ENCODE peak calls at places on chromosome 9, in six cellular contexts. U is coronary artery, N is A549, X is AG09309, B is ovary, A is uterus. M is an unnamed sample.

GRCh38 chr9:94823710-94824109 is 97.2 kb downstream of the AOPEP start:
- DNase-seq in U (no peak), N (no peak), X (no peak), B (no peak), A (no peak), M (no peak)

GRCh38 chr9:16119261-16119660 is 566.4 kb downstream of the CCDC171 start:
- DNase-seq in U (no peak), N (no peak), X (no peak), B (no peak), A (no peak), M (no peak)

GRCh38 chr9:92615790-92616189 is 54.1 kb downstream of the IPPK start:
- DNase-seq in U (peak; percentile 55), N (no peak), X (no peak), B (no peak), A (no peak), M (no peak)

GRCh38 chr9:69888876-69889585 is 68.4 kb downstream of the CFAP95 start:
- DNase-seq in U (no peak), N (no peak), X (no peak), B (no peak), A (no peak), M (no peak)

GRCh38 chr9:77926314-77926959 is 105.2 kb downstream of the GNAQ start:
- DNase-seq in U (no peak), N (peak; percentile 31), X (peak; percentile 52), B (no peak), A (no peak), M (peak; percentile 42)

GRCh38 chr9:96382175-96382574 is 1.3 kb downstream of the SLC35D2 start:
- DNase-seq in U (no peak), N (no peak), X (no peak), B (no peak), A (no peak), M (no peak)

GRCh38 chr9:16335788-16336580 is 534.5 kb downstream of the BNC2 start:
- DNase-seq in U (peak; percentile 88), N (peak; percentile 97), X (peak; percentile 98), B (peak; percentile 87), A (peak; percentile 76), M (peak; percentile 97)

GRCh38 chr9:109953813-109954489 is 174.0 kb downstream of the PALM2AKAP2 start:
- DNase-seq in U (no peak), N (peak; percentile 4), X (no peak), B (no peak), A (no peak), M (no peak)

GRCh38 chr9:3769646-3770045 is 243.8 kb upstream of the RFX3 start:
- DNase-seq in U (no peak), N (no peak), X (no peak), B (no peak), A (no peak), M (no peak)

GRCh38 chr9:4904322-4905134 is 80.5 kb upstream of the JAK2 start:
- DNase-seq in U (no peak), N (peak; percentile 61), X (peak; percentile 89), B (no peak), A (no peak), M (no peak)

GRCh38 chr9:14525840-14526239 is 167.4 kb downstream of the ZDHHC21 start:
- DNase-seq in U (no peak), N (no peak), X (no peak), B (no peak), A (no peak), M (no peak)

GRCh38 chr9:107637421-107638420 is 148.2 kb upstream of the KLF4 start:
- DNase-seq in U (peak; percentile 98), N (peak; percentile 50), X (peak; percentile 96), B (peak; percentile 94), A (peak; percentile 94), M (no peak)

GRCh38 chr9:127121628-127122175 is 733 bp downstream of the ANGPTL2 start:
- DNase-seq in U (peak; percentile 75), N (no peak), X (no peak), B (peak; percentile 61), A (no peak), M (no peak)

GRCh38 chr9:70773579-70773978 is 347.8 kb downstream of the TRPM3 start:
- DNase-seq in U (no peak), N (no peak), X (no peak), B (no peak), A (no peak), M (no peak)

GRCh38 chr9:127977877-127978647 is 2.7 kb downstream of the EEIG1 start:
- DNase-seq in U (peak; percentile 94), N (peak; percentile 65), X (peak; percentile 66), B (peak; percentile 87), A (peak; percentile 83), M (no peak)

DNA sequence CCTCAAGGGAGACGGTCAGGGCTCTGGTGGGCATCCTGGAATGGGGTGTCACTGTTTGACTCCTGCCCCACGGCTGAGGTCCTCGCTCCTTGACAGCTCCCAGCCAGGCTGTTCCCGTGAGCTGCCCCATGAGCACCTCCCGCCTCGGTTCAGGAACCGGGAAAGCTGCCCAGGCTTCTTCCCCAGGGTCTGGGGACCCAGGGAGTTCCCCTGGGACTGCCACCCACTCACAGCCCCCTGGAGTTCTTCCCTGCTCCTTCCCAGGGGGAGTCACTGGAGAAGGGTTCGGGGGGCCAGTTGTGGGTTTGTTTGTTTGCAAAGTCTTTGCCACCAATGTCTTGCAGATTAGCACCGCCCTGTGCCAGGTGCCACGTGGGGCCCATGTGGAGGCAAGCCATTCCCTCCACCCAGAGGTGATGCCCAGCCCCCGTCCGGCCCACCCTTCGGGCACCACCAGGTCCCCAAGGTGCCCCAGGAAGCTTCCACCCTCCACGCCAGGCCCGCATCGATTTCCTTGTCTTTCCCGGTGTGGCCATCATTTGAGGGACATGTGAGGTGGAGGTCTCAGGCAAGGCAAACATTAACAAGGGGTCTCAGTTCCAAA is 1.3 kb downstream of the PLPP7 start:
- DNase-seq in U (no peak), N (no peak), X (no peak), B (no peak), A (no peak), M (no peak)
- H3K4me3 ChIP-seq in U (peak overlapping the region; percentile 74), N (no peak overlapping the region), X (peak overlapping the region; percentile 61), B (peak overlapping the region; percentile 42), A (peak overlapping the region; percentile 40), M (peak overlapping the region; percentile 58)

DNA sequence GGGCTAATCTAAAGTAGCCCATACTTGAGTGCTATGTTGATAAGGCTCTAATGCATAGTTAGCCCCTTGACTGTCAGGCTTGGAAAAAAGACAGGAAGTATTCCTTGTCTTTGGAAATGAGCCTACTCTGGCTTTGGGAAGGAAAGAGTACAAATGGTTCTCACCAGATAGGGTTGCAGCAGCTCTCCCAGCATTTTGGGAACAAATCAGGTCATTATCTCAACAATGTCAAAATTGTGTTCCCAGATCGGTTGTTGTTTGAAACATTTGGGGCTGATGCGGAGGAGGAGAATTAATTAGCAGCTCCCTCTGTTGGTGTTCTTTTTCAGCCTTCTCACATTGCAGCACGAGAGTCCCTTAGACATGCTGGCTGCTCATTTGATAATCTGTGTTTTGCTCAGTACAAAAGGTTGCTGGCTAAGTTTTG is 294.7 kb upstream of the DMRT1 start:
- DNase-seq in U (no peak), N (peak; percentile 16), X (no peak), B (no peak), A (peak; percentile 34), M (no peak)
- TF ChIP-seq CTCF in U (peak; percentile 17), N (peak; percentile 39), X (peak; percentile 19), B (peak; percentile 39), A (peak; percentile 53), M (peak; percentile 53)

DNA sequence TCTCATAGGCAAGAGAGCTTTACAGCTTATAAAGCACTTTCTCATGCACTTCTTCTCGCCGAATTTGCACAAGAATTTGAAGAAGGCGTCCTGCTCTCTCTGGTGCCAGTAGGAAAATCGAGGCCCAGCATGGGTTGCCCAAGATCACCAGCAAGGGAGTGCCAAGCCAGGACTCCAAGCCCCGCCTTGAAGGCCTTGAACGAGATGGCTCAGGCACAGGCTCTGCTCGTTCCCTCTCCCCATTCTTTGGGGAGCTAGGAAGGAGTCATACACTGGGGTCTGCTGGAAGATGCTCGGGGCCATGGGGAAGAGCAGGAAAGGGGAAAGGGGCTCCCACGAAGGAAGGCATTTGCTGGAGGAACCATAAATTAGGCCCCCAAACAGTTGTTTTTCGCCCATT is 46.7 kb downstream of the PAX5 start:
- DNase-seq in U (no peak), N (no peak), X (no peak), B (no peak), A (no peak), M (no peak)
- H3K4me3 ChIP-seq in U (peak overlapping the region; percentile 25), N (no peak overlapping the region), X (no peak overlapping the region), B (no peak overlapping the region), A (no peak overlapping the region), M (no peak overlapping the region)

DNA sequence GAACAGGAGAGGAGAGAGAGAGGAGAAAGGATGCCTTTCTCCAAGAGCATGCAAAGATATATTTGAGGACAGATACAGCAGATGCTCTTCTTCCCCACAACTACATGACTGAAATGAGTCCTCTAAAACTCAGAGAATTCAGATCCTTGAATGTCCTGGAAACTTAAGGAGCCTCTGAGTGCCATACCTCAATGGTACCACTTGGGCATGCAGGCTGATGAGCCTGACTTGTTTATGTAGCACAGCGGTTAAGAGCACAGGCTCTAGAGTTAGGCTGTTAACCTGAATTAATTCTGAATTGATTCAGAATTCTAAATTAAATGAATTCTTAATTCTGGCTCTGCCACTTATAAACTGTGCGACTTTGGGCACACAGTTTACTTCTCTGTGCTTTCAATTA is 5.7 kb downstream of the PLPPR1 start:
- DNase-seq in U (no peak), N (no peak), X (no peak), B (no peak), A (no peak), M (no peak)
- TF ChIP-seq CTCF in U (no peak), N (no peak), X (no peak), B (no peak), A (no peak), M (no peak)